ENCODE peak calls at places on chromosomes 3 and 15, in ten cellular contexts. X is EH; E is nephron progenitor cell; K is GM23248; P is A549; O is progenitor cell of endocrine pancreas; Q is stimulated activated naive CD8-positive, alpha-beta T cell treated with anti-CD3 and anti-CD28 coated beads, Interleukin-15, Interleukin-2, amounts not matched to agents 100 U/mL and 50 U/mL, for 24 hours; H is GM03348; D is CMK; W is D341Med. T is an unnamed sample.

GRCh38 chr3:180267202-180267843 is 230.6 kb upstream of the PEX5L start:
- DNase-seq in X (no peak), E (no peak), K (no peak), P (no peak), O (no peak), Q (no peak), H (no peak), D (no peak), W (no peak), T (peak)

GRCh38 chr3:101611023-101611422 is 37.0 kb downstream of the PCNP start:
- DNase-seq in X (no peak), E (no peak), K (no peak), P (no peak), O (no peak), Q (no peak), H (no peak), D (no peak), W (no peak), T (no peak)

GRCh38 chr15:64568765-64569164 is 108.4 kb downstream of the ZNF609 start:
- DNase-seq in X (no peak), E (no peak), K (no peak), P (no peak), O (no peak), Q (no peak), H (no peak), D (no peak), W (no peak), T (no peak)

GRCh38 chr3:76107935-76108570 is 322.7 kb upstream of the ZNF717 start:
- DNase-seq in X (peak), E (peak), K (peak), P (peak), O (no peak), Q (no peak), H (peak), D (no peak), W (peak), T (peak)

GRCh38 chr3:195918176-195918575 is 9.8 kb upstream of the TNK2 start:
- DNase-seq in X (no peak), E (no peak), K (no peak), P (no peak), O (no peak), Q (no peak), H (no peak), D (no peak), W (no peak), T (no peak)

GRCh38 chr15:72671531-72671930 is 14.5 kb downstream of the HIGD2B start:
- DNase-seq in X (no peak), E (no peak), K (no peak), P (no peak), O (no peak), Q (no peak), H (no peak), D (no peak), W (no peak), T (no peak)

GRCh38 chr3:49747792-49748480 is 24.2 kb upstream of the GMPPB start:
- DNase-seq in X (peak), E (no peak), K (peak), P (no peak), O (no peak), Q (no peak), H (no peak), D (no peak), W (no peak), T (no peak)

GRCh38 chr3:57918123-57918837 is 89.9 kb upstream of the FLNB start:
- DNase-seq in X (peak), E (no peak), K (peak), P (no peak), O (no peak), Q (no peak), H (peak), D (no peak), W (no peak), T (no peak)

GRCh38 chr3:170806676-170807075 is 63.3 kb downstream of the RPL22L1 start:
- DNase-seq in X (no peak), E (no peak), K (no peak), P (no peak), O (no peak), Q (no peak), H (no peak), D (no peak), W (no peak), T (no peak)

GRCh38 chr3:123406598-123406997 is 42.3 kb downstream of the ADCY5 start:
- DNase-seq in X (peak), E (no peak), K (no peak), P (no peak), O (no peak), Q (no peak), H (peak), D (no peak), W (no peak), T (no peak)

GRCh38 chr3:4029135-4029534 is 229.9 kb downstream of the LRRN1 start:
- DNase-seq in X (no peak), E (no peak), K (no peak), P (no peak), O (no peak), Q (no peak), H (no peak), D (no peak), W (no peak), T (no peak)

GRCh38 chr15:100682468-100682867 is 80.1 kb downstream of the ASB7 start:
- DNase-seq in X (no peak), E (no peak), K (no peak), P (no peak), O (no peak), Q (no peak), H (no peak), D (no peak), W (no peak), T (no peak)

GRCh38 chr15:89654311-89654761 is 931 bp downstream of the KIF7 start:
- DNase-seq in X (peak), E (no peak), K (peak), P (no peak), O (no peak), Q (no peak), H (peak), D (no peak), W (no peak), T (no peak)

GRCh38 chr15:31080618-31081017 is 20.9 kb downstream of the TRPM1 start:
- DNase-seq in X (no peak), E (peak), K (peak), P (peak), O (peak), Q (peak), H (peak), D (no peak), W (peak), T (no peak)

GRCh38 chr3:17738921-17739320 is 3.5 kb downstream of the TBC1D5 start:
- DNase-seq in X (no peak), E (no peak), K (no peak), P (peak), O (no peak), Q (no peak), H (no peak), D (no peak), W (no peak), T (no peak)

GRCh38 chr15:73244333-73244732 is 124.4 kb downstream of the HCN4 start:
- DNase-seq in X (no peak), E (no peak), K (no peak), P (peak), O (no peak), Q (no peak), H (no peak), D (no peak), W (peak), T (peak)